ENCODE peak calls at places on chromosomes 13 and 19, in nine cellular contexts. L is effector memory CD4-positive, alpha-beta T cell; E is mesendoderm; W is OCI-LY7; B is uterus; N is SJSA1; G is heart right ventricle; O is esophagus muscularis mucosa; C is PC-3. Q is an unnamed sample.

GRCh38 chr19:33156354-33156753 is 24.4 kb downstream of the WDR88 start:
- DNase-seq in W (no peak), N (no peak), O (no peak), C (peak; percentile 11), B (no peak), L (no peak), E (no peak), G (no peak), Q (no peak)

GRCh38 chr19:2524840-2525723 is 49.2 kb downstream of the GADD45B start:
- DNase-seq in E (peak; percentile 72), L (no peak), W (no peak), O (no peak), G (no peak), N (peak; percentile 71), C (peak; percentile 87), B (no peak), Q (no peak)

GRCh38 chr19:45693168-45693788 is 812 bp downstream of the QPCTL start:
- DNase-seq in W (peak; percentile 81), L (peak; percentile 40), N (peak; percentile 75), B (peak; percentile 73), G (peak; percentile 81), O (peak; percentile 96), C (peak; percentile 69), E (peak; percentile 85), Q (peak; percentile 90)

GRCh38 chr13:79037197-79037596 is 368.9 kb downstream of the RBM26 start:
- DNase-seq in G (no peak), O (no peak), N (no peak), W (no peak), B (no peak), C (no peak), L (no peak), E (no peak), Q (no peak)

GRCh38 chr13:32300406-32300805 is 14.8 kb downstream of the ZAR1L start:
- DNase-seq in B (no peak), O (no peak), N (no peak), C (no peak), G (no peak), L (no peak), E (no peak), W (no peak), Q (no peak)

GRCh38 chr13:43107780-43108179 is 84.4 kb downstream of the DNAJC15 start:
- DNase-seq in L (no peak), B (no peak), C (peak; percentile 53), G (no peak), W (no peak), E (no peak), O (no peak), N (no peak), Q (no peak)

GRCh38 chr13:64767054-64767453 is 2463.1 kb downstream of the PCDH9 start:
- DNase-seq in G (no peak), N (no peak), L (no peak), E (no peak), W (no peak), B (no peak), C (no peak), O (no peak), Q (no peak)

GRCh38 chr19:784541-784940 is 12.7 kb upstream of the PTBP1 start:
- DNase-seq in L (no peak), C (no peak), W (no peak), B (no peak), O (no peak), N (peak; percentile 35), G (no peak), E (no peak), Q (no peak)

GRCh38 chr19:11383706-11384048 is 437 bp downstream of the EPOR start:
- DNase-seq in G (no peak), B (no peak), N (no peak), O (no peak), W (no peak), E (peak; percentile 42), L (no peak), C (no peak), Q (no peak)

GRCh38 chr19:11382898-11383705 is 1.0 kb downstream of the EPOR start:
- DNase-seq in N (no peak), B (no peak), O (no peak), G (peak; percentile 58), W (peak; percentile 46), L (no peak), C (peak; percentile 68), E (peak; percentile 87), Q (peak; percentile 66)

GRCh38 chr19:11379857-11380350 is 4.2 kb downstream of the EPOR start:
- DNase-seq in E (no peak), B (no peak), G (no peak), L (no peak), W (no peak), N (no peak), C (peak; percentile 46), O (no peak), Q (no peak)

GRCh38 chr19:11380653-11381534 is 3.2 kb downstream of the EPOR start:
- DNase-seq in E (peak; percentile 100), B (peak; percentile 97), C (peak; percentile 99), N (peak; percentile 99), O (peak; percentile 99), L (peak; percentile 95), W (peak; percentile 99), G (peak; percentile 93), Q (peak; percentile 98)

DNA sequence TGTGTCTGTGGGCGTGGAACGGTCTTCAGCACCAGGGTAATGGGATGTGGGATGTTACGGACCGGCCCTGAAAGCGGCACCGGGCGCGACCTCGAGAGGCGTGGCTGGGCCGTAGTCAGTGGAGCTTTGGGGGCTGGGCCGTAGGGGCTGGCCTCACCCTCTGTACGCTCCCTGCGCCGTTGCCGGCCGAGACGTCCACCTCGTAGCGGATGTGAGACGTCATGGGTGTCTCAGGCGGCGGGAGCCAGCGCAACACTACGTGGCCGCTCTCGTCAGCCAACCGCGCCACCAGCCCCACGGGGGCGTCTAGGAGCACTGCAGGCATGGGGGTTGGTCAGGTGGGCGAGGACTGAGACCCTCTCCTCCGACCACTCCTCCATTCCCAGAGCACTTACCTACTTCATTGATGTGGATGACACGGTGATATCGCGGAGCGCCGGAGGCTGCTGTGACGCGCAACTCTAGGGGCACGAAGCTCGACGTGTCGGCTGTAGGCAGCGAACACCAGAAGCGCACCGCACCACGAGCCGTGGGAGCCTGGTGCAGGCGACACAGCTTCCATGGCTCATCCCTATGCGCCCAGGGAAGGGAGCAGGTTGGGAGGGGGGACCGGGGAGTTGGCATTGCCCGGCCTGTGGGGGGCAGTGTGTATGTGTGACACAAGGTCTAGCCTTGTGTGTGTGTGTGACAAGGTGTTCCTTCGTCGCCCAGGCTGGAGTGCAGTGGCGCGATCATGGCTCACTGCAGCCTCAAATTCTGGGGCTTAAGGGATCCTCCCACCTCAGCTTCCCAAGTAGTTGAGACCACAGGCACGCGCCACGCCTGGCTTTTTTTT is 2.4 kb downstream of the EPOR start:
- DNase-seq in E (peak; percentile 96), C (peak; percentile 99), W (peak; percentile 93), O (no peak), N (peak; percentile 95), L (peak; percentile 68), G (peak; percentile 79), B (no peak), Q (peak; percentile 85)
- H3K4me1 ChIP-seq in E (no peaks in the 10 kb centered on the region), C (peaks cover 56% of the 10 kb centered on the region), W (peaks cover 58% of the 10 kb centered on the region), O (peaks cover 38% of the 10 kb centered on the region), N (peaks cover 55% of the 10 kb centered on the region), L (peaks cover 29% of the 10 kb centered on the region), G (peaks cover 57% of the 10 kb centered on the region), B (peaks cover 12% of the 10 kb centered on the region), Q (peaks cover 9% of the 10 kb centered on the region)

DNA sequence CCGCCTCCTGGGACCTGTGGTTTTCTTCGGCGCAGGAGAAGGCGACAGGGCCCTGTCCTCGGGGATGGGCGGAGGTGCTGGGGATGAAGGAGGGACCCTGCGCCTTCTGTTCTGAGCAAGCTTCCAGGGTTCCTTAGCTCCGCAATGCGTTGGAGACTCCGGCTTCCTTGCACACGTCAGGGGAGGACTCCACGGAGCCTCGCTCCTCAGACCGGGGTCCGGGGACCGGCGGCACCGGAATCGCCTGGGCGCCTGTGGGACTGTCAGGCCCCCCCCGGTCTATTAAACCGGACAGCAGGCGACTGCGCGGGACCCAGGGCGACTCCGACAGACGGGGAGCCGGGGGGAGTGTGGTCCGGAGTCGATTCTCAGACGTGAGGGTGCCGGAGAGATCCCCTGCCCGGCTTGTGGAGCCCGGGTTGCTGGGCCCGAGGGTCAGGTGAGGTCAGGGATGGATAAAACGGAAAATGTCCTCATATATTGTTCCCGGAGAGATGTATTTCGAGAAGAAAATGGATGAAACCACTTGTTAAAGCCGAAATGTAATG is 227.4 kb downstream of the TEX29 start:
- DNase-seq in L (no peak), B (no peak), O (no peak), E (no peak), N (no peak), C (no peak), G (no peak), W (no peak), Q (no peak)
- H3K4me1 ChIP-seq in L (no peaks in the 10 kb centered on the region), B (no peaks in the 10 kb centered on the region), O (no peaks in the 10 kb centered on the region), E (no peaks in the 10 kb centered on the region), N (no peaks in the 10 kb centered on the region), C (no peaks in the 10 kb centered on the region), G (no peaks in the 10 kb centered on the region), W (no peaks in the 10 kb centered on the region), Q (no peaks in the 10 kb centered on the region)

DNA sequence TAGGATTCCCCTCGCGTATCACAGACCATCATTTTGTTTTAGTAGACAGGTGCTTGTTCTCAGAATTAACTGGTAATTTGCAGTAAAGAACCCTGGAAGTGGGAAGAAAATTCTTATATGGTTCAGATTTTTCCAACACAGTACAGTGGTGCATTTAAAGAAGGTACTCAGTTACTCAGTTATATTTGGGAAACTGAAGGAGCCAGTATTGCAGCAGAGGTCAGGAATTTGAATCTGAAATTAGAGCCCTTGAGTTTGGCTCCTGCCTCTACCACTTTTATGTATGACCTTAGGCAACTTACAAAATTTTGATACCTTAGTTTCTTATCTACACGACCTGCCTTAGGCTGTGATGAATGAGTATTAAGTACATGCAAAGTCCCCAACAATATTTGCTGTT is 19.7 kb downstream of the METTL21C start:
- DNase-seq in G (no peak), O (no peak), L (no peak), W (no peak), B (no peak), C (no peak), E (no peak), N (no peak), Q (no peak)
- H3K4me1 ChIP-seq in G (no peaks in the 10 kb centered on the region), O (no peaks in the 10 kb centered on the region), L (no peaks in the 10 kb centered on the region), W (no peaks in the 10 kb centered on the region), B (no peaks in the 10 kb centered on the region), C (no peaks in the 10 kb centered on the region), E (peaks cover 3% of the 10 kb centered on the region), N (no peaks in the 10 kb centered on the region), Q (no peaks in the 10 kb centered on the region)

GRCh38 chr19:43502419-43502976 is 2.0 kb downstream of the PHLDB3 start:
- DNase-seq in L (no peak), G (no peak), C (no peak), O (no peak), W (no peak), N (no peak), B (no peak), E (no peak), Q (no peak)

GRCh38 chr19:43504426-43505185 is at the start of gene PHLDB3:
- DNase-seq in L (peak; percentile 9), E (peak; percentile 36), O (no peak), G (peak; percentile 46), B (peak; percentile 32), N (no peak), W (no peak), C (peak; percentile 17), Q (peak; percentile 61)

GRCh38 chr19:43501661-43502418 is 2.7 kb downstream of the PHLDB3 start:
- DNase-seq in B (peak; percentile 21), W (no peak), L (no peak), C (no peak), O (no peak), E (peak; percentile 73), N (no peak), G (no peak), Q (no peak)

GRCh38 chr19:43505186-43505456 is 575 bp upstream of the PHLDB3 start:
- DNase-seq in L (no peak), E (no peak), W (no peak), C (no peak), G (no peak), O (no peak), N (no peak), B (no peak), Q (no peak)

GRCh38 chr19:43503501-43504425 is 783 bp downstream of the PHLDB3 start:
- DNase-seq in E (peak; percentile 95), L (peak; percentile 98), N (peak; percentile 94), G (peak; percentile 98), W (peak; percentile 97), B (peak; percentile 98), C (peak; percentile 91), O (peak; percentile 99), Q (peak; percentile 99)
- H3K4me1 ChIP-seq in E (peaks cover 2% of the 10 kb centered on the region), L (peaks cover 11% of the 10 kb centered on the region), N (peaks cover 8% of the 10 kb centered on the region), G (peaks cover 43% of the 10 kb centered on the region), W (peaks cover 16% of the 10 kb centered on the region), B (no peaks in the 10 kb centered on the region), C (peaks cover 9% of the 10 kb centered on the region), O (peaks cover 14% of the 10 kb centered on the region), Q (peaks cover 5% of the 10 kb centered on the region)

Q was measured in colonic mucosa.